ENCODE peak calls at places on chromosomes 16 and 17, in five cellular contexts. O is body of pancreas, I is heart left ventricle, S is esophagus muscularis mucosa, J is adrenal gland. X is an unnamed sample.

GRCh38 chr17:5485270-5486205 is at the start of gene DERL2:
- DNase-seq in I (no peak), O (no peak), S (no peak), J (peak; percentile 55), X (no peak)

GRCh38 chr17:75983501-75984181 is 4.6 kb downstream of the TEN1 start:
- DNase-seq in O (peak; percentile 88), I (no peak), J (peak; percentile 87), S (no peak), X (peak; percentile 51)

GRCh38 chr16:3101018-3101840 is 2.1 kb upstream of the ZSCAN10 start:
- DNase-seq in I (no peak), J (no peak), O (no peak), S (no peak), X (no peak)

GRCh38 chr17:48149174-48150106 is 41.9 kb downstream of the SNX11 start:
- DNase-seq in I (no peak), O (no peak), S (no peak), J (no peak), X (no peak)

GRCh38 chr17:62910277-62910676 is 55.8 kb upstream of the TANC2 start:
- DNase-seq in J (no peak), I (no peak), S (no peak), O (no peak), X (no peak)

GRCh38 chr17:69560987-69561441 is 146.5 kb downstream of the MAP2K6 start:
- DNase-seq in S (no peak), O (no peak), J (peak; percentile 27), I (no peak), X (no peak)

GRCh38 chr17:57080708-57081107 is 4.3 kb upstream of the AKAP1 start:
- DNase-seq in S (no peak), I (no peak), O (no peak), J (no peak), X (no peak)

GRCh38 chr17:42679492-42680330 is 1.9 kb downstream of the CCR10 start:
- DNase-seq in S (no peak), J (peak; percentile 86), I (peak; percentile 84), O (peak; percentile 86), X (peak; percentile 82)

GRCh38 chr16:54275956-54276355 is 10.6 kb downstream of the IRX3 start:
- DNase-seq in J (no peak), I (no peak), O (no peak), S (no peak), X (no peak)

GRCh38 chr17:7019839-7020519 is 2.9 kb upstream of the BCL6B start:
- DNase-seq in J (peak; percentile 67), I (peak; percentile 66), O (peak; percentile 71), S (no peak), X (peak; percentile 76)

GRCh38 chr16:12067714-12068401 is 91.3 kb downstream of the SNX29 start:
- DNase-seq in S (no peak), I (peak; percentile 41), O (peak; percentile 74), J (peak; percentile 71), X (no peak)

GRCh38 chr17:68349157-68349556 is 57.9 kb downstream of the ARSG start:
- DNase-seq in O (no peak), S (no peak), I (no peak), J (no peak), X (no peak)

GRCh38 chr17:68352041-68352440 is 60.7 kb downstream of the ARSG start:
- DNase-seq in O (no peak), I (no peak), S (no peak), J (no peak), X (no peak)

GRCh38 chr17:68353121-68353521 is 61.8 kb downstream of the ARSG start:
- DNase-seq in J (no peak), I (no peak), O (no peak), S (no peak), X (no peak)

GRCh38 chr17:68355093-68355492 is 63.8 kb downstream of the ARSG start:
- DNase-seq in S (no peak), O (no peak), I (no peak), J (no peak), X (no peak)

DNA sequence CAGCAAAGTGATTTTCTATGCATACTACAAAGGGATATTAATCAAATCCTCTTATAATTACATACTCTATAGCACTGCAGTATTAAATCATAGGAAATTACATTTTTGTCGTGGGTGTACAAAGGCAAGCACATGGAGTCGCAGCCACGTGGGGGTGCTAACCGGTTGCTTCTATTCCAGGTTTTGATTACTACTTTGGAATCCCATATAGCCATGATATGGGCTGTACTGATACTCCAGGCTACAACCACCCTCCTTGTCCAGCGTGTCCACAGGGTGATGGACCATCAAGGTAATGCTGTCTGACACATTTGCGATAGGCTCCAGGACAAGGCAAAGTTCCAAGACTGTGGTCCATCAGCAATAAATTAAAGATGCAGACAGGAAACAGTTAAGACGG is 60.1 kb downstream of the ARSG start:
- DNase-seq in O (peak; percentile 37), S (no peak), J (no peak), I (no peak), X (peak; percentile 64)
- H3K4me1 ChIP-seq in O (no peaks in the 10 kb centered on the region), S (no peaks in the 10 kb centered on the region), J (no peaks in the 10 kb centered on the region), I (no peaks in the 10 kb centered on the region), X (no peaks in the 10 kb centered on the region)

GRCh38 chr17:77446959-77447634 is 306.3 kb downstream of the SEC14L1 start:
- DNase-seq in O (no peak), J (no peak), I (no peak), S (no peak), X (no peak)

GRCh38 chr17:77445030-77445907 is 304.5 kb downstream of the SEC14L1 start:
- DNase-seq in J (no peak), S (no peak), O (no peak), I (peak; percentile 67), X (peak; percentile 66)

GRCh38 chr17:77443743-77444260 is 303.0 kb downstream of the SEC14L1 start:
- DNase-seq in S (no peak), J (no peak), I (no peak), O (no peak), X (no peak)

GRCh38 chr17:77444653-77445029 is 303.9 kb downstream of the SEC14L1 start:
- DNase-seq in S (no peak), I (peak; percentile 73), J (no peak), O (no peak), X (peak; percentile 66)

DNA sequence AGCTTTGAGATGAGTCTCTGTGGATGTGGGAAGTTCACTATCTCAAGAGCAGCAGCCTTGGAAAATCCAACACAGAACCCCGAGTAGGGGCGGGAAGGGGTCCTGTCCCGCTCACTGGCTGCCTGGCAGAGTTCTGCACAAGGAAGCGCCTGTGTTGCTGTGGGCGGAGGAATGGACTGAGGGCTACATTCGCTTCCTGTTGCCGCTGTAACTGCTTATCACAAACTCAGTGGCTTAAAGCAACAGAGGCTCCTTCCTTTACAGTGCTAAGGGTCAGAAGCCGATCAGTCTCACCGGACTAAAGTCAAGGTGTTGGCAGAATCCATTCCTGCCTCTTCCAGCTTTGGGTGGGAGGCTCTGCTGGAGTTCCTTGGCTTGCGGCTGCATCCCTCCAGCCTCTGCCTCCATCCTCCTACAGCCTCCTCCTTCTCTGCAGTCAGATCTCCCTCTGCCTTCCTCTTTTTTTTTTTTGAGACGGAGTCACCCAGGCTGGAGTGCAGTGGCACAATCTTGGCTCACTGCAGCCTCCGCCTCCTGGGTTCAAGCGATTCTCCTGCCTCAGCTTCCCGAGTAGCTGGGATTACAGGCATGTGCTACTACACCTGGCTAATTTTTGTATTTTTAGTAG is 305.3 kb downstream of the SEC14L1 start:
- DNase-seq in O (no peak), J (no peak), I (peak; percentile 56), S (no peak), X (no peak)
- H3K4me1 ChIP-seq in O (peaks cover 47% of the 10 kb centered on the region), J (peaks cover 28% of the 10 kb centered on the region), I (peaks cover 79% of the 10 kb centered on the region), S (peaks cover 69% of the 10 kb centered on the region), X (peaks cover 26% of the 10 kb centered on the region)

GRCh38 chr17:4357030-4357635 is 9.3 kb downstream of the UBE2G1 start:
- DNase-seq in J (no peak), O (no peak), I (no peak), S (no peak), X (no peak)
- H3K4me1 ChIP-seq in J (peaks cover 7% of the 10 kb centered on the region), O (peaks cover 23% of the 10 kb centered on the region), I (peaks cover 58% of the 10 kb centered on the region), S (peaks cover 34% of the 10 kb centered on the region), X (peaks cover 3% of the 10 kb centered on the region)

GRCh38 chr17:82101301-82101715 is 3.3 kb upstream of the FASN start:
- DNase-seq in S (no peak), I (no peak), O (no peak), J (no peak), X (peak; percentile 15)

GRCh38 chr17:82103588-82104451 is 5.8 kb upstream of the FASN start:
- DNase-seq in O (peak; percentile 78), J (peak; percentile 90), I (no peak), S (no peak), X (peak; percentile 74)

GRCh38 chr17:82100502-82101298 is 2.7 kb upstream of the FASN start:
- DNase-seq in O (no peak), S (no peak), J (no peak), I (no peak), X (peak; percentile 19)

GRCh38 chr17:82098939-82099765 is 1.1 kb upstream of the FASN start:
- DNase-seq in J (no peak), I (no peak), O (no peak), S (no peak), X (no peak)

DNA sequence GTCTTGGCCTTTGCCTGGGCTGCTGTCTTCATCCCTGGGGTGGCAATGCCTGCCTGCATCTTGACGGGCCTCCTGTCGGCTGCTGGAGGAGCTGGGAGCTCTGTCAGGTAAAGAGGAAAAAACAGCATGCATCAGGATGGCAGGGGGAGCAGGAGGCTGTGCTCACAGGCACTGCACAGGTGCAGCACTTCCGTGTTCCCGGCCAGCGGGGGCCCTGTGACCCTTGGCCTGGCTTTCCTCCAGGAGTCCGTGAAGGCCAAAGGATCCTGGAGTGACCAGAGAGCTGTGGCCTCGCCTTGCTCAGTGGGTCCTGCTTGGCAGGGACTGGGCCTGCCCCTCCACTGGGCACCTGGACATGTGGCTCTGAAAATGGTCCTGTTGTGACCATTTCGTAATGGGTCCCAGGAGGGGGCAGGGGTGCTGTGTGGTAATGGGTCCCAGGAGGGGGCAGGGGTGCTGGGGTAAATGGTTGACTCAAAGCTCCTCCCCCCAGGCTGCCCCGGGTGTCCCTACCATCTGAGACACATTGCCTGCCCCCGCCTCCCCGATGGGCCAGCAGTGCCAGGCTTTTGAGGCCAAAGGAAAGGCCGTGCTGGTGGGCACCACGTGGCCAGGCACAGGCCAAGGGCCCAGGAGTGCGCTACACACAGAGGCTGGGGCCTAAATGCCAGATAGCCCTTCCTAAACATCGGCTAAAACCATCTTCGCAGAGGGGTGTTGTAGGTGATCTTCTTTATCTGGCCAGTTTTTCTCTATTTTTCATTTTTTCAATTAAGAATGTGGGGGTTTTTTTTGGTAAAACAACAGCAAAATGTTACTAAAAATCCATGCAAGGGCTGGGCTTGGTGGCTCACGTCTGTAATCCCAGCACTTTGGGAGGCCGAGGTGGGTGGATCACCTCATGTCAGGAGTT is 4.0 kb upstream of the FASN start:
- DNase-seq in S (no peak), O (peak; percentile 47), I (no peak), J (peak; percentile 43), X (peak; percentile 28)
- H3K4me1 ChIP-seq in S (peaks cover 45% of the 10 kb centered on the region), O (peaks cover 83% of the 10 kb centered on the region), I (peaks cover 45% of the 10 kb centered on the region), J (peaks cover 24% of the 10 kb centered on the region), X (no peaks in the 10 kb centered on the region)

GRCh38 chr16:4525634-4526277 is 12.8 kb downstream of the CDIP1 start:
- DNase-seq in J (no peak), O (no peak), I (no peak), S (no peak), X (no peak)
- H3K4me1 ChIP-seq in J (peaks cover 5% of the 10 kb centered on the region), O (peaks cover 49% of the 10 kb centered on the region), I (peaks cover 58% of the 10 kb centered on the region), S (peaks cover 57% of the 10 kb centered on the region), X (no peaks in the 10 kb centered on the region)

X was measured in uterus.